ENCODE peak calls at places on chromosomes 5 and 9, in six cellular contexts. One of them, this sample, is unnamed.

GRCh38 chr5:150781706-150782614 is 3.4 kb downstream of the SMIM3 start:
- DNase-seq in CD8-positive, alpha-beta T cell: no peak
- DNase-seq in NCI-H2081: no peak
- DNase-seq in neural progenitor cell: peak
- DNase-seq in stimulated activated CD4-positive, alpha-beta T cell treated with anti-CD3 and anti-CD28 coated beads, TNF-alpha, amount 100 ng/mL, for 1 hour: no peak
- DNase-seq in body of pancreas: peak
- DNase-seq in this sample: no peak

GRCh38 chr9:70040506-70040905 is 3.1 kb upstream of the MAMDC2 start:
- DNase-seq in CD8-positive, alpha-beta T cell: no peak
- DNase-seq in NCI-H2081: no peak
- DNase-seq in neural progenitor cell: no peak
- DNase-seq in stimulated activated CD4-positive, alpha-beta T cell treated with anti-CD3 and anti-CD28 coated beads, TNF-alpha, amount 100 ng/mL, for 1 hour: no peak
- DNase-seq in body of pancreas: no peak
- DNase-seq in this sample: no peak

GRCh38 chr9:126376311-126376902 is 49.8 kb downstream of the MVB12B start:
- DNase-seq in CD8-positive, alpha-beta T cell: no peak
- DNase-seq in NCI-H2081: no peak
- DNase-seq in neural progenitor cell: peak
- DNase-seq in stimulated activated CD4-positive, alpha-beta T cell treated with anti-CD3 and anti-CD28 coated beads, TNF-alpha, amount 100 ng/mL, for 1 hour: no peak
- DNase-seq in body of pancreas: no peak
- DNase-seq in this sample: no peak

GRCh38 chr5:112594060-112594850 is 143.4 kb upstream of the APC start:
- DNase-seq in CD8-positive, alpha-beta T cell: no peak
- DNase-seq in NCI-H2081: peak
- DNase-seq in neural progenitor cell: no peak
- DNase-seq in stimulated activated CD4-positive, alpha-beta T cell treated with anti-CD3 and anti-CD28 coated beads, TNF-alpha, amount 100 ng/mL, for 1 hour: no peak
- DNase-seq in body of pancreas: no peak
- DNase-seq in this sample: peak

GRCh38 chr9:19894975-19895374 is 106.1 kb upstream of the SLC24A2 start:
- DNase-seq in CD8-positive, alpha-beta T cell: no peak
- DNase-seq in NCI-H2081: no peak
- DNase-seq in neural progenitor cell: no peak
- DNase-seq in stimulated activated CD4-positive, alpha-beta T cell treated with anti-CD3 and anti-CD28 coated beads, TNF-alpha, amount 100 ng/mL, for 1 hour: no peak
- DNase-seq in body of pancreas: no peak
- DNase-seq in this sample: no peak

GRCh38 chr9:130088056-130088455 is 34.4 kb downstream of the GPR107 start:
- DNase-seq in CD8-positive, alpha-beta T cell: no peak
- DNase-seq in NCI-H2081: no peak
- DNase-seq in neural progenitor cell: no peak
- DNase-seq in stimulated activated CD4-positive, alpha-beta T cell treated with anti-CD3 and anti-CD28 coated beads, TNF-alpha, amount 100 ng/mL, for 1 hour: no peak
- DNase-seq in body of pancreas: no peak
- DNase-seq in this sample: no peak

GRCh38 chr9:3931996-3932906 is 367.6 kb downstream of the GLIS3 start:
- DNase-seq in CD8-positive, alpha-beta T cell: no peak
- DNase-seq in NCI-H2081: no peak
- DNase-seq in neural progenitor cell: no peak
- DNase-seq in stimulated activated CD4-positive, alpha-beta T cell treated with anti-CD3 and anti-CD28 coated beads, TNF-alpha, amount 100 ng/mL, for 1 hour: no peak
- DNase-seq in body of pancreas: no peak
- DNase-seq in this sample: no peak

GRCh38 chr9:89961616-89962341 is 357.0 kb downstream of the GADD45G start:
- DNase-seq in CD8-positive, alpha-beta T cell: no peak
- DNase-seq in NCI-H2081: no peak
- DNase-seq in neural progenitor cell: no peak
- DNase-seq in stimulated activated CD4-positive, alpha-beta T cell treated with anti-CD3 and anti-CD28 coated beads, TNF-alpha, amount 100 ng/mL, for 1 hour: no peak
- DNase-seq in body of pancreas: no peak
- DNase-seq in this sample: no peak

GRCh38 chr9:72551306-72551705 is 29.9 kb downstream of the TMC1 start:
- DNase-seq in CD8-positive, alpha-beta T cell: no peak
- DNase-seq in NCI-H2081: no peak
- DNase-seq in neural progenitor cell: no peak
- DNase-seq in stimulated activated CD4-positive, alpha-beta T cell treated with anti-CD3 and anti-CD28 coated beads, TNF-alpha, amount 100 ng/mL, for 1 hour: no peak
- DNase-seq in body of pancreas: no peak
- DNase-seq in this sample: no peak

GRCh38 chr9:35481347-35481975 is 8.4 kb upstream of the RUSC2 start:
- DNase-seq in CD8-positive, alpha-beta T cell: no peak
- DNase-seq in NCI-H2081: peak
- DNase-seq in neural progenitor cell: peak
- DNase-seq in stimulated activated CD4-positive, alpha-beta T cell treated with anti-CD3 and anti-CD28 coated beads, TNF-alpha, amount 100 ng/mL, for 1 hour: no peak
- DNase-seq in body of pancreas: peak
- DNase-seq in this sample: peak

GRCh38 chr5:38794986-38795385 is 50.8 kb upstream of the OSMR start:
- DNase-seq in CD8-positive, alpha-beta T cell: no peak
- DNase-seq in NCI-H2081: no peak
- DNase-seq in neural progenitor cell: no peak
- DNase-seq in stimulated activated CD4-positive, alpha-beta T cell treated with anti-CD3 and anti-CD28 coated beads, TNF-alpha, amount 100 ng/mL, for 1 hour: no peak
- DNase-seq in body of pancreas: no peak
- DNase-seq in this sample: no peak

GRCh38 chr5:66861402-66861801 is 265.2 kb downstream of the MAST4 start:
- DNase-seq in CD8-positive, alpha-beta T cell: no peak
- DNase-seq in NCI-H2081: no peak
- DNase-seq in neural progenitor cell: no peak
- DNase-seq in stimulated activated CD4-positive, alpha-beta T cell treated with anti-CD3 and anti-CD28 coated beads, TNF-alpha, amount 100 ng/mL, for 1 hour: no peak
- DNase-seq in body of pancreas: no peak
- DNase-seq in this sample: no peak

GRCh38 chr5:89268460-89268859 is 385.5 kb upstream of the MEF2C start:
- DNase-seq in CD8-positive, alpha-beta T cell: no peak
- DNase-seq in NCI-H2081: no peak
- DNase-seq in neural progenitor cell: no peak
- DNase-seq in stimulated activated CD4-positive, alpha-beta T cell treated with anti-CD3 and anti-CD28 coated beads, TNF-alpha, amount 100 ng/mL, for 1 hour: no peak
- DNase-seq in body of pancreas: peak
- DNase-seq in this sample: no peak

GRCh38 chr9:88641471-88642240 is 106.7 kb downstream of the NXNL2 start:
- DNase-seq in CD8-positive, alpha-beta T cell: no peak
- DNase-seq in NCI-H2081: no peak
- DNase-seq in neural progenitor cell: no peak
- DNase-seq in stimulated activated CD4-positive, alpha-beta T cell treated with anti-CD3 and anti-CD28 coated beads, TNF-alpha, amount 100 ng/mL, for 1 hour: no peak
- DNase-seq in body of pancreas: no peak
- DNase-seq in this sample: no peak